ENCODE peak calls at places on chromosomes 2 and 18, in five cellular contexts. D is NCI-H2029; P is activated naive CD8-positive, alpha-beta T cell treated with anti-CD3 and anti-CD28 coated beads, Interleukin-2, amount 50 U/mL, for 16 hours; U is H9; Z is frontal cortex. E is an unnamed sample.

GRCh38 chr2:223238301-223238700 is 186.3 kb downstream of the KCNE4 start:
- DNase-seq in U (no peak), P (no peak), Z (no peak), D (no peak), E (no peak)

GRCh38 chr18:61831071-61831470 is 61.7 kb downstream of the RNF152 start:
- DNase-seq in Z (no peak), U (no peak), P (no peak), D (no peak), E (no peak)

GRCh38 chr2:157788201-157788600 is 87.9 kb downstream of the ACVR1 start:
- DNase-seq in U (no peak), D (no peak), Z (no peak), P (no peak), E (no peak)

GRCh38 chr2:102442967-102443828 is 20.2 kb downstream of the IL18RAP start:
- DNase-seq in P (peak; percentile 24), Z (no peak), D (no peak), U (no peak), E (peak; percentile 30)

GRCh38 chr2:186884585-186884984 is 35.6 kb upstream of the ZSWIM2 start:
- DNase-seq in Z (no peak), D (no peak), U (no peak), P (no peak), E (no peak)

GRCh38 chr2:102514061-102514785 is 41.2 kb downstream of the SLC9A4 start:
- DNase-seq in U (no peak), P (no peak), D (no peak), Z (no peak), E (peak; percentile 87)

GRCh38 chr2:48282281-48282680 is 247.7 kb upstream of the STON1 start:
- DNase-seq in Z (no peak), U (no peak), D (no peak), P (no peak), E (no peak)

GRCh38 chr2:55111570-55112228 is 61.4 kb upstream of the RTN4 start:
- DNase-seq in D (peak; percentile 18), Z (no peak), P (no peak), U (peak; percentile 70), E (peak; percentile 84)

GRCh38 chr2:128646691-128647090 is 328.0 kb upstream of the HS6ST1 start:
- DNase-seq in P (no peak), D (no peak), U (no peak), Z (no peak), E (no peak)

GRCh38 chr18:44725300-44726096 is 44.8 kb downstream of the SETBP1 start:
- DNase-seq in P (peak; percentile 29), U (no peak), Z (no peak), D (no peak), E (peak; percentile 83)

GRCh38 chr2:127563458-127564428 is 28.3 kb downstream of the MYO7B start:
- DNase-seq in U (no peak), D (no peak), Z (no peak), P (no peak), E (no peak)

GRCh38 chr2:144201868-144202468 is 318.0 kb downstream of the ZEB2 start:
- DNase-seq in U (no peak), Z (no peak), P (no peak), D (no peak), E (peak; percentile 37)

GRCh38 chr2:172058660-172059059 is 26.6 kb upstream of the DLX1 start:
- DNase-seq in D (no peak), U (no peak), P (no peak), Z (no peak), E (no peak)